ENCODE peak calls at places on chromosomes 1 and 21, in six cellular contexts. One of them, this sample, is unnamed.

GRCh38 chr1:33244143-33244808 is 12.0 kb upstream of the ZNF362 start:
- DNase-seq in dorsolateral prefrontal cortex: no peak
- DNase-seq in AG09309: no peak
- DNase-seq in heart left ventricle: no peak
- DNase-seq in WERI-Rb-1: no peak
- DNase-seq in pancreas: no peak
- DNase-seq in this sample: no peak

GRCh38 chr1:221556435-221556834 is 185.5 kb downstream of the DUSP10 start:
- DNase-seq in dorsolateral prefrontal cortex: no peak
- DNase-seq in AG09309: no peak
- DNase-seq in heart left ventricle: no peak
- DNase-seq in WERI-Rb-1: no peak
- DNase-seq in pancreas: no peak
- DNase-seq in this sample: no peak

GRCh38 chr1:227169322-227169721 is 149.0 kb downstream of the CDC42BPA start:
- DNase-seq in dorsolateral prefrontal cortex: no peak
- DNase-seq in AG09309: no peak
- DNase-seq in heart left ventricle: no peak
- DNase-seq in WERI-Rb-1: no peak
- DNase-seq in pancreas: no peak
- DNase-seq in this sample: no peak

GRCh38 chr1:74652711-74653131 is 20.9 kb downstream of the ERICH3 start:
- DNase-seq in dorsolateral prefrontal cortex: no peak
- DNase-seq in AG09309: peak
- DNase-seq in heart left ventricle: no peak
- DNase-seq in WERI-Rb-1: no peak
- DNase-seq in pancreas: no peak
- DNase-seq in this sample: no peak

GRCh38 chr1:214259353-214259982 is 21.5 kb upstream of the SMYD2 start:
- DNase-seq in dorsolateral prefrontal cortex: no peak
- DNase-seq in AG09309: no peak
- DNase-seq in heart left ventricle: no peak
- DNase-seq in WERI-Rb-1: no peak
- DNase-seq in pancreas: no peak
- DNase-seq in this sample: no peak

GRCh38 chr1:45305231-45305630 is 21.5 kb upstream of the HPDL start:
- DNase-seq in dorsolateral prefrontal cortex: no peak
- DNase-seq in AG09309: no peak
- DNase-seq in heart left ventricle: no peak
- DNase-seq in WERI-Rb-1: no peak
- DNase-seq in pancreas: no peak
- DNase-seq in this sample: no peak

GRCh38 chr1:59008599-59009347 is 224.9 kb upstream of the JUN start:
- DNase-seq in dorsolateral prefrontal cortex: no peak
- DNase-seq in AG09309: no peak
- DNase-seq in heart left ventricle: no peak
- DNase-seq in WERI-Rb-1: no peak
- DNase-seq in pancreas: no peak
- DNase-seq in this sample: no peak

GRCh38 chr1:6597777-6598131 is 4.9 kb downstream of the KLHL21 start:
- DNase-seq in dorsolateral prefrontal cortex: no peak
- DNase-seq in AG09309: no peak
- DNase-seq in heart left ventricle: no peak
- DNase-seq in WERI-Rb-1: no peak
- DNase-seq in pancreas: no peak
- DNase-seq in this sample: no peak

GRCh38 chr1:98556521-98557158 is 104.9 kb upstream of the SNX7 start:
- DNase-seq in dorsolateral prefrontal cortex: no peak
- DNase-seq in AG09309: peak
- DNase-seq in heart left ventricle: no peak
- DNase-seq in WERI-Rb-1: no peak
- DNase-seq in pancreas: no peak
- DNase-seq in this sample: no peak

GRCh38 chr1:42734201-42735035 is 5.6 kb downstream of the CLDN19 start:
- DNase-seq in dorsolateral prefrontal cortex: no peak
- DNase-seq in AG09309: no peak
- DNase-seq in heart left ventricle: no peak
- DNase-seq in WERI-Rb-1: no peak
- DNase-seq in pancreas: no peak
- DNase-seq in this sample: no peak

GRCh38 chr1:220701974-220702373 is 11.8 kb downstream of the C1orf115 start:
- DNase-seq in dorsolateral prefrontal cortex: no peak
- DNase-seq in AG09309: no peak
- DNase-seq in heart left ventricle: no peak
- DNase-seq in WERI-Rb-1: peak
- DNase-seq in pancreas: no peak
- DNase-seq in this sample: no peak

GRCh38 chr1:119542492-119542946 is 35.5 kb downstream of the HSD3B1 start:
- DNase-seq in dorsolateral prefrontal cortex: no peak
- DNase-seq in AG09309: no peak
- DNase-seq in heart left ventricle: no peak
- DNase-seq in WERI-Rb-1: no peak
- DNase-seq in pancreas: no peak
- DNase-seq in this sample: no peak

GRCh38 chr1:180218806-180219765 is 11.0 kb upstream of the LHX4 start:
- DNase-seq in dorsolateral prefrontal cortex: no peak
- DNase-seq in AG09309: no peak
- DNase-seq in heart left ventricle: no peak
- DNase-seq in WERI-Rb-1: no peak
- DNase-seq in pancreas: no peak
- DNase-seq in this sample: no peak

DNA sequence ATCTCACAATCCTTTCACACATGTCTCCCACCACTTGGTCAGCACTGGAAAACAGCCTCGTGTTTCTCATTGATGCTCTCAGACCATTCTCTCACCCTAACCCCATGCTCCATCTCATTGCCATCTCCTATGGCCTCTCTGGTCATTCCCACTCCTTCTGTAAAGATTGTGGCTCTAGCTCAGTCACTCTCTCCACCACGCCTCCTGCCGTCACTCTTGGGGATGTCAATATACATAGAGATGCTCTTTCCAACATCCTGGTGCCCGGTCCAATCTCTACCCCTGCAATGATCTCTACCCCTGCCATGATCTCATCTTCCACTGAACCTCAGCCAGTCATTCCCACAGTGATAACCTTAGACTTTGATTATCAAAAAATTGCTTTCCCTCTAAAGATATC is 90.1 kb downstream of the NTPCR start:
- DNase-seq in dorsolateral prefrontal cortex: no peak
- DNase-seq in AG09309: no peak
- DNase-seq in heart left ventricle: no peak
- DNase-seq in WERI-Rb-1: no peak
- DNase-seq in pancreas: no peak
- DNase-seq in this sample: no peak
- TF ChIP-seq CTCF in dorsolateral prefrontal cortex: no peak
- TF ChIP-seq CTCF in AG09309: no peak
- TF ChIP-seq CTCF in heart left ventricle: no peak
- TF ChIP-seq CTCF in WERI-Rb-1: no peak
- TF ChIP-seq CTCF in pancreas: no peak
- TF ChIP-seq CTCF in this sample: no peak

GRCh38 chr1:243982451-243983018 is 68.5 kb upstream of the ZBTB18 start:
- DNase-seq in dorsolateral prefrontal cortex: no peak
- DNase-seq in AG09309: no peak
- DNase-seq in heart left ventricle: no peak
- DNase-seq in WERI-Rb-1: no peak
- DNase-seq in pancreas: no peak
- DNase-seq in this sample: no peak
- TF ChIP-seq CTCF in dorsolateral prefrontal cortex: no peak
- TF ChIP-seq CTCF in AG09309: no peak
- TF ChIP-seq CTCF in heart left ventricle: no peak
- TF ChIP-seq CTCF in WERI-Rb-1: peak
- TF ChIP-seq CTCF in pancreas: no peak
- TF ChIP-seq CTCF in this sample: no peak

GRCh38 chr1:29508458-29509107 is 272.3 kb downstream of the PTPRU start:
- DNase-seq in dorsolateral prefrontal cortex: no peak
- DNase-seq in AG09309: no peak
- DNase-seq in heart left ventricle: no peak
- DNase-seq in WERI-Rb-1: no peak
- DNase-seq in pancreas: no peak
- DNase-seq in this sample: no peak
- TF ChIP-seq CTCF in dorsolateral prefrontal cortex: no peak
- TF ChIP-seq CTCF in AG09309: no peak
- TF ChIP-seq CTCF in heart left ventricle: no peak
- TF ChIP-seq CTCF in WERI-Rb-1: no peak
- TF ChIP-seq CTCF in pancreas: no peak
- TF ChIP-seq CTCF in this sample: no peak

GRCh38 chr21:16072176-16072575 is 342.4 kb downstream of the USP25 start:
- DNase-seq in dorsolateral prefrontal cortex: no peak
- DNase-seq in AG09309: no peak
- DNase-seq in heart left ventricle: no peak
- DNase-seq in WERI-Rb-1: no peak
- DNase-seq in pancreas: no peak
- DNase-seq in this sample: no peak

GRCh38 chr21:16071761-16072160 is 342.0 kb downstream of the USP25 start:
- DNase-seq in dorsolateral prefrontal cortex: no peak
- DNase-seq in AG09309: no peak
- DNase-seq in heart left ventricle: no peak
- DNase-seq in WERI-Rb-1: no peak
- DNase-seq in pancreas: no peak
- DNase-seq in this sample: no peak

GRCh38 chr21:16071082-16071481 is 341.3 kb downstream of the USP25 start:
- DNase-seq in dorsolateral prefrontal cortex: peak
- DNase-seq in AG09309: no peak
- DNase-seq in heart left ventricle: no peak
- DNase-seq in WERI-Rb-1: no peak
- DNase-seq in pancreas: no peak
- DNase-seq in this sample: no peak

GRCh38 chr21:16069713-16070112 is 339.9 kb downstream of the USP25 start:
- DNase-seq in dorsolateral prefrontal cortex: no peak
- DNase-seq in AG09309: no peak
- DNase-seq in heart left ventricle: no peak
- DNase-seq in WERI-Rb-1: no peak
- DNase-seq in pancreas: no peak
- DNase-seq in this sample: no peak

GRCh38 chr21:16070207-16070651 is 340.4 kb downstream of the USP25 start:
- DNase-seq in dorsolateral prefrontal cortex: peak
- DNase-seq in AG09309: no peak
- DNase-seq in heart left ventricle: no peak
- DNase-seq in WERI-Rb-1: no peak
- DNase-seq in pancreas: no peak
- DNase-seq in this sample: no peak
- TF ChIP-seq CTCF in dorsolateral prefrontal cortex: no peak
- TF ChIP-seq CTCF in AG09309: peak
- TF ChIP-seq CTCF in heart left ventricle: no peak
- TF ChIP-seq CTCF in WERI-Rb-1: no peak
- TF ChIP-seq CTCF in pancreas: no peak
- TF ChIP-seq CTCF in this sample: no peak

GRCh38 chr1:91174734-91175133 is 152.9 kb upstream of the ZNF644 start:
- DNase-seq in dorsolateral prefrontal cortex: no peak
- DNase-seq in AG09309: no peak
- DNase-seq in heart left ventricle: no peak
- DNase-seq in WERI-Rb-1: no peak
- DNase-seq in pancreas: no peak
- DNase-seq in this sample: no peak
- TF ChIP-seq CTCF in dorsolateral prefrontal cortex: no peak
- TF ChIP-seq CTCF in AG09309: no peak
- TF ChIP-seq CTCF in heart left ventricle: no peak
- TF ChIP-seq CTCF in WERI-Rb-1: no peak
- TF ChIP-seq CTCF in pancreas: no peak
- TF ChIP-seq CTCF in this sample: no peak

This sample was measured in lower lobe of right lung.